ENCODE peak calls at places on chromosomes 3 and 15, in ten cellular contexts. T is AG04450; Q is colonic mucosa; Y is DND-41; B is T-cell; F is tibial nerve; U is pons; N is activated CD4-positive, alpha-beta T cell treated with anti-CD3 and anti-CD28 coated beads for 48 hours; M is fibroblast of mammary gland; D is lower lobe of right lung. V is an unnamed sample.

GRCh38 chr3:152636651-152637050 is 198.3 kb upstream of the P2RY1 start:
- DNase-seq in M (no peak), F (no peak), Q (no peak), T (no peak), D (no peak), B (no peak), U (no peak), N (no peak), Y (no peak), V (no peak)

GRCh38 chr3:124351430-124352142 is 359.7 kb upstream of the ROPN1 start:
- DNase-seq in Y (peak), F (peak), B (no peak), T (peak), U (peak), D (no peak), N (no peak), M (peak), Q (peak), V (peak)

GRCh38 chr15:71231678-71232224 is 116.5 kb downstream of the THSD4 start:
- DNase-seq in F (no peak), Q (no peak), T (no peak), D (no peak), B (no peak), M (no peak), N (no peak), U (no peak), Y (no peak), V (no peak)

GRCh38 chr3:188407158-188407880 is 253.4 kb downstream of the LPP start:
- DNase-seq in M (peak), B (no peak), Q (no peak), F (no peak), N (no peak), U (no peak), T (no peak), D (no peak), Y (no peak), V (no peak)

GRCh38 chr15:38490231-38490630 is 36.3 kb downstream of the FAM98B start:
- DNase-seq in M (no peak), D (no peak), T (peak), B (no peak), N (no peak), Y (no peak), U (no peak), Q (no peak), F (no peak), V (no peak)

GRCh38 chr15:51114437-51115119 is 19.9 kb upstream of the TNFAIP8L3 start:
- DNase-seq in U (no peak), T (no peak), M (peak), N (no peak), Q (no peak), F (no peak), B (no peak), D (no peak), Y (no peak), V (no peak)

GRCh38 chr3:44992555-44993470 is 16.8 kb downstream of the EXOSC7 start:
- DNase-seq in T (no peak), B (no peak), F (no peak), D (peak), Y (peak), U (no peak), N (peak), M (peak), Q (no peak), V (no peak)

GRCh38 chr15:66824374-66824773 is 122.3 kb downstream of the SMAD6 start:
- DNase-seq in N (no peak), D (no peak), Q (no peak), M (no peak), F (no peak), Y (no peak), T (no peak), U (no peak), B (no peak), V (no peak)

GRCh38 chr3:138439646-138440045 is 5.2 kb downstream of the ESYT3 start:
- DNase-seq in M (no peak), U (no peak), D (no peak), F (no peak), B (no peak), Y (no peak), Q (no peak), N (no peak), T (no peak), V (no peak)

GRCh38 chr3:42688487-42689420 is 3.4 kb downstream of the KLHL40 start:
- DNase-seq in B (no peak), T (no peak), U (no peak), Y (no peak), F (no peak), D (peak), N (no peak), M (no peak), Q (no peak), V (no peak)

GRCh38 chr3:139797724-139798343 is 120.1 kb upstream of the NMNAT3 start:
- DNase-seq in U (no peak), D (no peak), T (peak), B (no peak), F (peak), M (peak), Y (peak), Q (peak), N (peak), V (no peak)

GRCh38 chr3:47475029-47475569 is 642 bp downstream of the SCAP start:
- DNase-seq in Q (peak), F (no peak), D (no peak), Y (peak), T (no peak), N (peak), B (peak), M (peak), U (no peak), V (peak)

GRCh38 chr3:151003024-151003771 is 30.7 kb upstream of the CLRN1 start:
- DNase-seq in U (no peak), N (no peak), D (no peak), Y (no peak), B (no peak), M (peak), Q (no peak), T (no peak), F (no peak), V (peak)

GRCh38 chr3:80785475-80785874 is 976.0 kb downstream of the GBE1 start:
- DNase-seq in U (peak), F (no peak), M (no peak), T (no peak), D (no peak), N (no peak), B (no peak), Q (no peak), Y (no peak), V (peak)

GRCh38 chr15:59329570-59330350 is 42.9 kb downstream of the MYO1E start:
- DNase-seq in Q (no peak), T (peak), N (no peak), B (no peak), Y (no peak), M (peak), U (no peak), D (no peak), F (peak), V (peak)

GRCh38 chr3:87175662-87176230 is 51.4 kb upstream of the CHMP2B start:
- DNase-seq in N (no peak), B (no peak), D (no peak), U (no peak), Y (no peak), F (no peak), T (no peak), M (peak), Q (no peak), V (no peak)

GRCh38 chr15:61092387-61093157 is 136.5 kb downstream of the RORA start:
- DNase-seq in T (no peak), B (no peak), F (no peak), Y (no peak), U (no peak), M (no peak), N (no peak), Q (no peak), D (no peak), V (no peak)